ENCODE peak calls at places on chromosomes 4 and X, in four cellular contexts. T is activated CD4-positive, alpha-beta T cell treated with anti-CD3 and anti-CD28 coated beads, Interleukin-2, amount 50 U/mL, for 24 hours; X is GM23338; K is NCI-H226. E is an unnamed sample.

GRCh38 chr4:163344147-163345050 is 707 bp downstream of the NPY5R start:
- DNase-seq in T (no peak), X (peak; percentile 72), K (no peak), E (peak; percentile 33)

GRCh38 chr4:81722229-81722900 is 250.7 kb upstream of the RASGEF1B start:
- DNase-seq in T (no peak), X (no peak), K (no peak), E (peak; percentile 98)

GRCh38 chr4:151418385-151418784 is 9.4 kb downstream of the FHIP1A start:
- DNase-seq in T (no peak), X (no peak), K (peak; percentile 77), E (no peak)

GRCh38 chr4:41391271-41391670 is 134.5 kb downstream of the UCHL1 start:
- DNase-seq in T (no peak), X (no peak), K (no peak), E (no peak)

GRCh38 chrX:11968991-11969390 is 169.3 kb upstream of the FRMPD4 start:
- DNase-seq in T (no peak), X (no peak), K (peak; percentile 61), E (peak; percentile 7)

GRCh38 chr4:20338841-20339240 is 87.1 kb downstream of the SLIT2 start:
- DNase-seq in T (no peak), X (no peak), K (peak; percentile 12), E (no peak)

GRCh38 chrX:42093756-42094155 is 170.4 kb upstream of the CASK start:
- DNase-seq in T (no peak), X (no peak), K (peak; percentile 30), E (no peak)

GRCh38 chrX:1661048-1661921 is 46.4 kb downstream of the ASMT start:
- DNase-seq in T (peak; percentile 91), X (peak; percentile 96), K (no peak), E (peak; percentile 68)

GRCh38 chr4:147360301-147360700 is 120.6 kb upstream of the EDNRA start:
- DNase-seq in T (no peak), X (no peak), K (peak; percentile 42), E (no peak)

GRCh38 chr4:127479031-127479622 is 153.6 kb upstream of the INTU start:
- DNase-seq in T (no peak), X (peak; percentile 76), K (no peak), E (peak; percentile 64)

GRCh38 chrX:24463077-24463476 is 2.0 kb upstream of the PDK3 start:
- DNase-seq in T (no peak), X (no peak), K (no peak), E (no peak)

GRCh38 chr4:174154455-174154854 is 129.0 kb downstream of the FBXO8 start:
- DNase-seq in T (no peak), X (no peak), K (no peak), E (no peak)

GRCh38 chr4:145623831-145624230 is 4.6 kb downstream of the MMAA start:
- DNase-seq in T (no peak), X (no peak), K (peak; percentile 13), E (no peak)

GRCh38 chrX:103503163-103503852 is 16.0 kb downstream of the RAB40A start:
- DNase-seq in T (no peak), X (peak; percentile 28), K (peak; percentile 26), E (no peak)

GRCh38 chrX:151750511-151750910 is 16.0 kb downstream of the CNGA2 start:
- DNase-seq in T (no peak), X (no peak), K (no peak), E (no peak)

GRCh38 chr4:56981795-56982201 is 3.1 kb downstream of the POLR2B start:
- DNase-seq in T (no peak), X (no peak), K (peak; percentile 61), E (no peak)

GRCh38 chr4:7195546-7196282 is 3.4 kb downstream of the SORCS2 start:
- DNase-seq in T (no peak), X (no peak), K (no peak), E (peak; percentile 23)

GRCh38 chr4:168541608-168541953 is 44.7 kb downstream of the PALLD start:
- DNase-seq in T (no peak), X (no peak), K (no peak), E (no peak)

GRCh38 chr4:82739292-82740190 is 59.1 kb downstream of the SCD5 start:
- DNase-seq in T (peak; percentile 63), X (peak; percentile 85), K (peak; percentile 31), E (peak; percentile 73)

GRCh38 chr4:14196141-14196540 is 568.6 kb upstream of the BOD1L1 start:
- DNase-seq in T (no peak), X (peak; percentile 73), K (peak; percentile 40), E (no peak)

GRCh38 chr4:113636877-113637276 is 124.7 kb downstream of the CAMK2D start:
- DNase-seq in T (peak; percentile 19), X (no peak), K (peak; percentile 61), E (no peak)

GRCh38 chr4:75844151-75844662 is 58.0 kb downstream of the PPEF2 start:
- DNase-seq in T (no peak), X (no peak), K (peak; percentile 90), E (no peak)

GRCh38 chr4:77072195-77072753 is 3.5 kb downstream of the CCNI start:
- DNase-seq in T (no peak), X (peak; percentile 44), K (no peak), E (no peak)

GRCh38 chr4:83074086-83074704 is 39.2 kb downstream of the COPS4 start:
- DNase-seq in T (peak; percentile 71), X (peak; percentile 89), K (peak; percentile 10), E (peak; percentile 63)

GRCh38 chrX:568341-568740 is 62.2 kb upstream of the SHOX start:
- DNase-seq in T (no peak), X (no peak), K (no peak), E (no peak)

GRCh38 chrX:118347131-118347530 is 1.2 kb downstream of the WDR44 start:
- DNase-seq in T (no peak), X (no peak), K (no peak), E (peak; percentile 27)

GRCh38 chrX:85977218-85977617 is 70.1 kb downstream of the CHM start:
- DNase-seq in T (no peak), X (no peak), K (no peak), E (no peak)

GRCh38 chr4:19700951-19701350 is 550.8 kb upstream of the SLIT2 start:
- DNase-seq in T (no peak), X (no peak), K (no peak), E (no peak)

GRCh38 chrX:40145001-40145631 is 47.4 kb upstream of the BCOR start:
- DNase-seq in T (no peak), X (peak; percentile 66), K (no peak), E (peak; percentile 55)

GRCh38 chr4:105184316-105184988 is 37.8 kb downstream of the TET2 start:
- DNase-seq in T (no peak), X (no peak), K (peak; percentile 41), E (no peak)

E was measured in NCI-H82.